ENCODE peak calls at places on chromosome 17, in six cellular contexts. L, F, O, M, R and P are unnamed samples.

GRCh38 chr17:13727441-13728171 is 125.9 kb upstream of the HS3ST3A1 start:
- DNase-seq in L (no peak), M (no peak), O (no peak), R (peak), F (no peak), P (no peak)

GRCh38 chr17:410674-411401 is 58.2 kb upstream of the RPH3AL start:
- DNase-seq in F (no peak), R (no peak), M (no peak), O (peak), L (peak), P (peak)

GRCh38 chr17:9273334-9274118 is 252.2 kb downstream of the NTN1 start:
- DNase-seq in M (no peak), O (no peak), R (no peak), F (no peak), L (no peak), P (no peak)

GRCh38 chr17:56926704-56927103 is 12.9 kb upstream of the TRIM25 start:
- DNase-seq in F (no peak), R (no peak), O (no peak), M (no peak), L (no peak), P (no peak)

GRCh38 chr17:73231363-73231762 is 30.3 kb downstream of the CPSF4L start:
- DNase-seq in F (no peak), M (no peak), R (peak), L (peak), O (no peak), P (no peak)

GRCh38 chr17:74619077-74619673 is 4.4 kb downstream of the CD300E start:
- DNase-seq in L (no peak), R (no peak), F (no peak), O (no peak), M (no peak), P (no peak)

GRCh38 chr17:17342242-17342945 is 39.2 kb downstream of the NT5M start:
- DNase-seq in R (no peak), M (no peak), F (peak), L (no peak), O (no peak), P (no peak)

GRCh38 chr17:73423159-73423715 is 111.4 kb upstream of the CDC42EP4 start:
- DNase-seq in M (no peak), R (no peak), L (no peak), O (no peak), F (no peak), P (no peak)

GRCh38 chr17:8162232-8162996 is at the start of gene VAMP2:
- DNase-seq in O (peak), M (peak), F (peak), R (no peak), L (peak), P (peak)

GRCh38 chr17:9472541-9472940 is 103.1 kb downstream of the STX8 start:
- DNase-seq in R (no peak), L (no peak), O (no peak), F (no peak), M (no peak), P (no peak)

GRCh38 chr17:15106540-15106939 is 158.6 kb downstream of the PMP22 start:
- DNase-seq in O (no peak), R (peak), L (no peak), F (no peak), M (no peak), P (no peak)

GRCh38 chr17:33509331-33509730 is 216.2 kb upstream of the ASIC2 start:
- DNase-seq in O (no peak), R (no peak), F (no peak), L (no peak), M (no peak), P (no peak)

GRCh38 chr17:2083613-2084128 is 28.8 kb downstream of the HIC1 start:
- DNase-seq in R (no peak), F (no peak), L (no peak), O (no peak), M (no peak), P (no peak)

GRCh38 chr17:50507871-50508572 is at the start of gene MYCBPAP:
- DNase-seq in R (peak), L (peak), M (peak), O (peak), F (peak), P (peak)

GRCh38 chr17:58997756-58998553 is 108.7 kb downstream of the TRIM37 start:
- DNase-seq in L (no peak), R (no peak), O (no peak), M (no peak), F (no peak), P (no peak)

GRCh38 chr17:48478224-48479013 is 48.4 kb upstream of the SKAP1 start:
- DNase-seq in L (no peak), F (no peak), R (no peak), M (no peak), O (no peak), P (peak)

GRCh38 chr17:75720656-75721462 is at the start of gene ITGB4:
- DNase-seq in O (peak), M (peak), L (peak), R (no peak), F (peak), P (peak)

GRCh38 chr17:1300580-1300905 is 21.1 kb downstream of the TRARG1 start:
- DNase-seq in O (no peak), R (no peak), L (no peak), M (no peak), F (no peak), P (no peak)

GRCh38 chr17:45013021-45013997 is 38.1 kb downstream of the DCAKD start:
- DNase-seq in O (no peak), M (no peak), L (no peak), F (no peak), R (no peak), P (no peak)

GRCh38 chr17:71422968-71423367 is 697.9 kb upstream of the SOX9 start:
- DNase-seq in L (no peak), R (no peak), M (no peak), O (no peak), F (no peak), P (no peak)

GRCh38 chr17:53626286-53626685 is 196.4 kb upstream of the KIF2B start:
- DNase-seq in L (no peak), F (no peak), R (no peak), O (no peak), M (no peak), P (no peak)

GRCh38 chr17:77419547-77420475 is 279.0 kb downstream of the SEC14L1 start:
- DNase-seq in R (no peak), F (no peak), O (no peak), M (no peak), L (no peak), P (peak)

GRCh38 chr17:77147357-77147801 is 6.6 kb downstream of the SEC14L1 start:
- DNase-seq in L (no peak), R (no peak), M (no peak), O (no peak), F (no peak), P (no peak)

GRCh38 chr17:40779181-40779909 is 3.0 kb downstream of the KRT27 start:
- DNase-seq in L (no peak), R (no peak), M (no peak), F (no peak), O (no peak), P (no peak)

GRCh38 chr17:77258638-77259037 is 117.9 kb downstream of the SEC14L1 start:
- DNase-seq in M (no peak), L (no peak), O (no peak), R (no peak), F (no peak), P (no peak)